ENCODE peak calls at places on chromosomes 4 and X, in eight cellular contexts. E, R, V, P, I, T, D and K are unnamed samples.

GRCh38 chr4:100302061-100303026 is 112.1 kb upstream of the DDIT4L start:
- DNase-seq in E (no peak), R (no peak), V (no peak), P (no peak), I (no peak), T (peak), D (no peak), K (no peak)

GRCh38 chr4:184409911-184410692 is 64.2 kb downstream of the IRF2 start:
- DNase-seq in E (no peak), R (no peak), V (no peak), P (no peak), I (peak), T (no peak), D (no peak), K (no peak)

GRCh38 chr4:158077835-158078234 is 95.0 kb downstream of the GASK1B start:
- DNase-seq in E (no peak), R (no peak), V (no peak), P (no peak), I (no peak), T (no peak), D (no peak), K (no peak)

GRCh38 chr4:48372272-48372671 is 30.9 kb downstream of the SLAIN2 start:
- DNase-seq in E (no peak), R (no peak), V (no peak), P (no peak), I (no peak), T (no peak), D (no peak), K (no peak)

GRCh38 chrX:69165116-69165651 is at the start of gene PJA1:
- DNase-seq in E (peak), R (peak), V (peak), P (peak), I (peak), T (peak), D (peak), K (no peak)

GRCh38 chr4:73668806-73669205 is 48.6 kb upstream of the RASSF6 start:
- DNase-seq in E (no peak), R (no peak), V (no peak), P (no peak), I (no peak), T (no peak), D (no peak), K (no peak)

GRCh38 chr4:45568694-45569093 is 555.2 kb downstream of the GABRG1 start:
- DNase-seq in E (no peak), R (no peak), V (no peak), P (no peak), I (no peak), T (no peak), D (no peak), K (no peak)

GRCh38 chrX:126575911-126576310 is 23.3 kb upstream of the DCAF12L1 start:
- DNase-seq in E (no peak), R (no peak), V (no peak), P (no peak), I (no peak), T (no peak), D (no peak), K (no peak)

GRCh38 chrX:102516314-102516936 is at the start of gene TMSB15A:
- DNase-seq in E (peak), R (peak), V (peak), P (peak), I (peak), T (peak), D (no peak), K (no peak)

GRCh38 chr4:106715825-106716224 is 320.3 kb downstream of the DKK2 start:
- DNase-seq in E (no peak), R (no peak), V (no peak), P (no peak), I (no peak), T (no peak), D (no peak), K (no peak)

GRCh38 chrX:148755111-148755510 is 254.7 kb downstream of the AFF2 start:
- DNase-seq in E (no peak), R (no peak), V (no peak), P (no peak), I (no peak), T (no peak), D (no peak), K (no peak)

GRCh38 chr4:82785248-82786003 is 13.2 kb downstream of the SCD5 start:
- DNase-seq in E (peak), R (no peak), V (no peak), P (no peak), I (no peak), T (no peak), D (peak), K (peak)

GRCh38 chr4:147831452-147832192 is 99.7 kb downstream of the ARHGAP10 start:
- DNase-seq in E (peak), R (no peak), V (no peak), P (no peak), I (no peak), T (no peak), D (peak), K (no peak)

GRCh38 chr4:147833254-147833653 is 101.4 kb downstream of the ARHGAP10 start:
- DNase-seq in E (peak), R (no peak), V (no peak), P (no peak), I (no peak), T (no peak), D (no peak), K (no peak)

GRCh38 chr4:147833741-147834140 is 101.9 kb downstream of the ARHGAP10 start:
- DNase-seq in E (no peak), R (no peak), V (no peak), P (no peak), I (no peak), T (no peak), D (no peak), K (no peak)

GRCh38 chr4:147836807-147837206 is 104.9 kb downstream of the ARHGAP10 start:
- DNase-seq in E (no peak), R (no peak), V (no peak), P (no peak), I (no peak), T (no peak), D (no peak), K (no peak)

GRCh38 chr4:147834480-147834879 is 102.6 kb downstream of the ARHGAP10 start:
- DNase-seq in E (no peak), R (no peak), V (no peak), P (no peak), I (no peak), T (no peak), D (no peak), K (no peak)
- H3K27ac ChIP-seq in E (no peak), R (no peak), V (no peak), P (no peak), I (no peak), T (no peak), D (no peak), K (no peak)

GRCh38 chr4:36020351-36020750 is 224.0 kb downstream of the ARAP2 start:
- DNase-seq in E (no peak), R (no peak), V (no peak), P (no peak), I (no peak), T (no peak), D (no peak), K (no peak)

GRCh38 chr4:36024901-36025610 is 219.3 kb downstream of the ARAP2 start:
- DNase-seq in E (peak), R (no peak), V (no peak), P (no peak), I (no peak), T (no peak), D (peak), K (no peak)

GRCh38 chr4:36027203-36027602 is 217.1 kb downstream of the ARAP2 start:
- DNase-seq in E (no peak), R (no peak), V (no peak), P (no peak), I (no peak), T (no peak), D (no peak), K (no peak)

DNA sequence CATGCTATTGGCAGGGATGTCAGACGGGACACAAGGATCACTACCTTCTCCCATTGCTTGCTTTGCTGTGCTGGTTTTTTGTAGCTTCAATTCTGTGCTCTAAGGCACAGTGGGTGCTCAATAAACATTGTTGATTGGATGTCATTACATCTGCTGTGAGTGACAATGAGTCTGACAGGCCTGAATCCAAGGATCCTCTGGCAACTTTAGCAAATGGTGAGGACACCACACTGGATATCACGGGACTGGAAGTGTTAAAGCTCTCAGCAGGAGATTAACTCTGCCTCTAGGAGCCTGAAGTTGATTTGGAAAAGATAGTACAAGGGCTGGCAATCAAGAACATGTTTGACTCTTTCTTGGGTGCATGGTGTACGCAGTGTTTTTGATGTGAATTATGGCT is 218.0 kb downstream of the ARAP2 start:
- DNase-seq in E (no peak), R (no peak), V (no peak), P (no peak), I (no peak), T (no peak), D (no peak), K (no peak)
- H3K27ac ChIP-seq in E (no peak), R (no peak), V (no peak), P (no peak), I (no peak), T (no peak), D (no peak), K (no peak)

GRCh38 chr4:121711263-121712000 is 14.7 kb upstream of the ANXA5 start:
- DNase-seq in E (peak), R (peak), V (peak), P (peak), I (no peak), T (peak), D (peak), K (peak)
- H3K27ac ChIP-seq in E (peak), R (peak), V (peak), P (peak), I (no peak), T (peak), D (peak), K (peak)

GRCh38 chr4:94523033-94523590 is 71.4 kb downstream of the PDLIM5 start:
- DNase-seq in E (no peak), R (no peak), V (no peak), P (no peak), I (no peak), T (no peak), D (no peak), K (no peak)
- H3K27ac ChIP-seq in E (peak), R (no peak), V (no peak), P (no peak), I (no peak), T (no peak), D (no peak), K (no peak)

DNA sequence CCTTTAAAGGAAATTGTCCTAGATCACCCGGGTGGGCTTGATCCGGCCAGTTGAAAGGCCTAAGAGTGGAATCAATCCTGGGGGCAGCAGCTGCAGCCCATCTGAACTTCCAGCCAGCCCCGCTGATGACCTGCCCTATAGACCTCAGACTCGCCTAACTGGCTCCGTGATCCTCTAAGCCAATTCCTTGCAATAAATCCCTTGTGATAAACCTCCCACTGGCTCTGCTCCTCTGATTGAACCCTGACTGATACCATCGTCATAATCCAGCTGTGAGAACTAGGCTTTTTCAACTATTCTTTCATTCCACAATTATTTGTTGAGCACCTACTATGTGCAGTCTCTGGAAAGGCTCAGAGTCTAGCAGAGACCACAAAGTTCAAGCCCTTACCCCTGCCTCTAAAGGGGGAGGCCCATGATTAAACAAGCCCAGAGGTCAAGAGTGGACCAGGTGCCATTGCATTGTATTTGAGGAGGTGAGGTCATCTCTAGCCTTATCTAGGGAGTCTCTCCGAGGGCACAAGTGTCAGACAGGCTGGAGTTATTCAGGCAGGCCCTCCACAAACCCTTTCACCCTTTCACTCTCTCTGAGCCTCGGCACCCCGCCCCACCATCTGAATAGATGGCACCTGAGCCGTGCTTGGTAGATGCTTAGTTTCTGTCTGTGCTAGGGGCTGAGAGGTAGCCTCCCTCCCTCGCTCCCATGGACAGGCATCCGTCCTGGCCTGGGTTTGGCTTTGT is 20.5 kb upstream of the GPR78 start:
- DNase-seq in E (no peak), R (no peak), V (no peak), P (no peak), I (no peak), T (peak), D (peak), K (no peak)
- H3K27ac ChIP-seq in E (no peak), R (no peak), V (no peak), P (no peak), I (no peak), T (no peak), D (peak), K (no peak)

DNA sequence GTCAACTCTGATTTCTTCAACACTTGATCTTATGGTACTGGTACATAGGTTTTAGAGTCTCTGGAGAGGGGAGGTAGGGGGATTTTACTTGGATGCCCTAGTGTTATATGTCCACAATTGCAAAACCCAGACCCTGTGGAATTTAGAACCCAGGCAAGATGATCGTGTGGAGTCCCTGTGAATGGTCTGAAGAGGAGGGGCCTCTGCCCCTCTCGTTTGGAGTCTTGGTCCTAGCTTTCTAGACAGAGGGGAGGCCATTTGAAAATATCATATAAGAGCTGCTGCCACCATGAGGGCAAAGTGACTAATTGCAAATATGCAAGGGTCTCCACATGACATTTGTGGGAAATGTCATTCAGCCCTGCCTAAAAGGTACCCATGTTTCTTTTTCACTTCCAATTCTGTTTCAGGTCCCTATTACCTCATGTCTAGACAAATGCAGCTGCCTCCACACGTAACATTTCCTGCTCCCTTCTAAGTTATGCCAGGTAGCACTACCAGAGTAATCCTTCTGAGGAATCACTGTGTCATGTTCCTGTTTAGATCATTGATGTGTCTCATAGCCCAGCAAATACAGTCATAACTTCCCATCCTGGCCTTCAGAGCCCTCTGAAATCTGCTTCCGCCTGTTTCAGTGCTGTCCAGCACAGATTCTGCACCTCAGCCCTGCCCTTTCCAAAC is 126.8 kb downstream of the KLHL8 start:
- DNase-seq in E (peak), R (peak), V (no peak), P (peak), I (peak), T (no peak), D (no peak), K (no peak)
- H3K27ac ChIP-seq in E (peak), R (no peak), V (peak), P (no peak), I (no peak), T (no peak), D (peak), K (no peak)

GRCh38 chr4:164482788-164483187 is 271.1 kb upstream of the SMIM31 start:
- DNase-seq in E (no peak), R (no peak), V (no peak), P (no peak), I (no peak), T (no peak), D (no peak), K (no peak)
- H3K27ac ChIP-seq in E (no peak), R (no peak), V (no peak), P (no peak), I (no peak), T (no peak), D (no peak), K (no peak)